ENCODE peak calls at places on chromosomes 6 and 20, in seven cellular contexts. One of them, this sample, is unnamed. For H3K4me1, the result is how much of the 10 kb centered on the place peaks cover.

GRCh38 chr6:166553563-166554271 is 32.8 kb downstream of the RAMACL start:
- DNase-seq in CD8-positive, alpha-beta T cell: no peak
- DNase-seq in hepatocyte: no peak
- DNase-seq in heart right ventricle: peak
- DNase-seq in ascending aorta: no peak
- DNase-seq in breast epithelium: no peak
- DNase-seq in A549: no peak
- DNase-seq in this sample: no peak

GRCh38 chr6:11848852-11849731 is 70.5 kb upstream of the ADTRP start:
- DNase-seq in CD8-positive, alpha-beta T cell: no peak
- DNase-seq in hepatocyte: no peak
- DNase-seq in heart right ventricle: no peak
- DNase-seq in ascending aorta: no peak
- DNase-seq in breast epithelium: no peak
- DNase-seq in A549: no peak
- DNase-seq in this sample: no peak

GRCh38 chr6:168979254-168979653 is 274.4 kb downstream of the THBS2 start:
- DNase-seq in CD8-positive, alpha-beta T cell: no peak
- DNase-seq in hepatocyte: no peak
- DNase-seq in heart right ventricle: no peak
- DNase-seq in ascending aorta: no peak
- DNase-seq in breast epithelium: no peak
- DNase-seq in A549: no peak
- DNase-seq in this sample: no peak

GRCh38 chr6:101126501-101126900 is 245.4 kb upstream of the ASCC3 start:
- DNase-seq in CD8-positive, alpha-beta T cell: no peak
- DNase-seq in hepatocyte: no peak
- DNase-seq in heart right ventricle: no peak
- DNase-seq in ascending aorta: no peak
- DNase-seq in breast epithelium: no peak
- DNase-seq in A549: no peak
- DNase-seq in this sample: no peak

GRCh38 chr6:31730631-31731086 is 1.6 kb upstream of the DDAH2 start:
- DNase-seq in CD8-positive, alpha-beta T cell: no peak
- DNase-seq in hepatocyte: no peak
- DNase-seq in heart right ventricle: no peak
- DNase-seq in ascending aorta: no peak
- DNase-seq in breast epithelium: no peak
- DNase-seq in A549: no peak
- DNase-seq in this sample: no peak

GRCh38 chr6:100269189-100269588 is 195.5 kb downstream of the SIM1 start:
- DNase-seq in CD8-positive, alpha-beta T cell: no peak
- DNase-seq in hepatocyte: no peak
- DNase-seq in heart right ventricle: no peak
- DNase-seq in ascending aorta: no peak
- DNase-seq in breast epithelium: no peak
- DNase-seq in A549: peak
- DNase-seq in this sample: no peak

GRCh38 chr6:110528051-110528929 is 51.9 kb upstream of the SLC22A16 start:
- DNase-seq in CD8-positive, alpha-beta T cell: peak
- DNase-seq in hepatocyte: peak
- DNase-seq in heart right ventricle: peak
- DNase-seq in ascending aorta: no peak
- DNase-seq in breast epithelium: no peak
- DNase-seq in A549: peak
- DNase-seq in this sample: no peak

GRCh38 chr6:48691420-48691819 is 580.4 kb upstream of the PTCHD4 start:
- DNase-seq in CD8-positive, alpha-beta T cell: no peak
- DNase-seq in hepatocyte: no peak
- DNase-seq in heart right ventricle: no peak
- DNase-seq in ascending aorta: no peak
- DNase-seq in breast epithelium: no peak
- DNase-seq in A549: no peak
- DNase-seq in this sample: no peak

GRCh38 chr20:25203891-25204320 is 8.4 kb downstream of the ENTPD6 start:
- DNase-seq in CD8-positive, alpha-beta T cell: no peak
- DNase-seq in hepatocyte: no peak
- DNase-seq in heart right ventricle: no peak
- DNase-seq in ascending aorta: no peak
- DNase-seq in breast epithelium: no peak
- DNase-seq in A549: no peak
- DNase-seq in this sample: no peak

DNA sequence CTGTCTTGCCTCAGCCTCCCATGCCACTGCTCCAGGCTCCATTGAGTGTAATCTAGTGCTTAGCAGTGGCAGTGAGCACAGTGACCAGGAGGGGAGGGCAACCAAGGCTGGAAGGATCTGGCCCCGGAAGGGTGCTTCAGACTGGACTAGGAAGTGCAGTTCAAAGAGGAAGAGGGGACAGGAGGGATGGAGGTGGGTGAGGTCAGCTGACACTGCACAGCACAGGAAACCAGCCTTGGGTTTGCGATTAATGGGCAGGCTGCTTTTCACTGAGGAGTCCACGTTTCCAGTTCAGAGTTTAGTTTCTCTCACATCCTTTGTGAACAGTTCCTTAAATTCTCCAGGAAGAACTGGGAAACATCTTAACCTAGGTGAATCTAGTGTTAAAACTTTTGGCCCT is 47.0 kb downstream of the CDS2 start:
- DNase-seq in CD8-positive, alpha-beta T cell: no peak
- DNase-seq in hepatocyte: no peak
- DNase-seq in heart right ventricle: no peak
- DNase-seq in ascending aorta: no peak
- DNase-seq in breast epithelium: no peak
- DNase-seq in A549: no peak
- DNase-seq in this sample: no peak
- H3K4me3 ChIP-seq in CD8-positive, alpha-beta T cell: no peak
- H3K4me3 ChIP-seq in hepatocyte: no peak
- H3K4me3 ChIP-seq in heart right ventricle: no peak
- H3K4me3 ChIP-seq in ascending aorta: no peak
- H3K4me3 ChIP-seq in breast epithelium: no peak
- H3K4me3 ChIP-seq in A549: no peak
- H3K4me3 ChIP-seq in this sample: no peak

GRCh38 chr6:15248451-15249370 is 2.8 kb downstream of the JARID2 start:
- DNase-seq in CD8-positive, alpha-beta T cell: peak
- DNase-seq in hepatocyte: peak
- DNase-seq in heart right ventricle: peak
- DNase-seq in ascending aorta: peak
- DNase-seq in breast epithelium: peak
- DNase-seq in A549: peak
- DNase-seq in this sample: peak
- TF ChIP-seq CTCF in CD8-positive, alpha-beta T cell: no peak
- TF ChIP-seq CTCF in hepatocyte: peak
- TF ChIP-seq CTCF in heart right ventricle: peak
- TF ChIP-seq CTCF in ascending aorta: peak
- TF ChIP-seq CTCF in breast epithelium: no peak
- TF ChIP-seq CTCF in A549: no peak
- TF ChIP-seq CTCF in this sample: peak

GRCh38 chr20:48818031-48818370 is 9.8 kb downstream of the PREX1 start:
- DNase-seq in CD8-positive, alpha-beta T cell: no peak
- DNase-seq in hepatocyte: no peak
- DNase-seq in heart right ventricle: no peak
- DNase-seq in ascending aorta: no peak
- DNase-seq in breast epithelium: no peak
- DNase-seq in A549: no peak
- DNase-seq in this sample: no peak
- H3K4me1 ChIP-seq in CD8-positive, alpha-beta T cell: half or more
- H3K4me1 ChIP-seq in hepatocyte: under half
- H3K4me1 ChIP-seq in heart right ventricle: under half
- H3K4me1 ChIP-seq in ascending aorta: under half
- H3K4me1 ChIP-seq in breast epithelium: under half
- H3K4me1 ChIP-seq in A549: under half
- H3K4me1 ChIP-seq in this sample: under half

GRCh38 chr6:1554241-1554880 is 55.4 kb upstream of the FOXC1 start:
- DNase-seq in CD8-positive, alpha-beta T cell: no peak
- DNase-seq in hepatocyte: no peak
- DNase-seq in heart right ventricle: no peak
- DNase-seq in ascending aorta: no peak
- DNase-seq in breast epithelium: no peak
- DNase-seq in A549: no peak
- DNase-seq in this sample: no peak

GRCh38 chr6:1552296-1552761 is 57.4 kb upstream of the FOXC1 start:
- DNase-seq in CD8-positive, alpha-beta T cell: no peak
- DNase-seq in hepatocyte: no peak
- DNase-seq in heart right ventricle: no peak
- DNase-seq in ascending aorta: no peak
- DNase-seq in breast epithelium: no peak
- DNase-seq in A549: peak
- DNase-seq in this sample: no peak

GRCh38 chr6:1558388-1558787 is 51.3 kb upstream of the FOXC1 start:
- DNase-seq in CD8-positive, alpha-beta T cell: no peak
- DNase-seq in hepatocyte: no peak
- DNase-seq in heart right ventricle: no peak
- DNase-seq in ascending aorta: no peak
- DNase-seq in breast epithelium: no peak
- DNase-seq in A549: no peak
- DNase-seq in this sample: no peak

GRCh38 chr6:1553562-1554088 is 56.1 kb upstream of the FOXC1 start:
- DNase-seq in CD8-positive, alpha-beta T cell: no peak
- DNase-seq in hepatocyte: no peak
- DNase-seq in heart right ventricle: no peak
- DNase-seq in ascending aorta: no peak
- DNase-seq in breast epithelium: no peak
- DNase-seq in A549: no peak
- DNase-seq in this sample: no peak

GRCh38 chr6:1554881-1555569 is 54.7 kb upstream of the FOXC1 start:
- DNase-seq in CD8-positive, alpha-beta T cell: peak
- DNase-seq in hepatocyte: peak
- DNase-seq in heart right ventricle: peak
- DNase-seq in ascending aorta: no peak
- DNase-seq in breast epithelium: peak
- DNase-seq in A549: peak
- DNase-seq in this sample: no peak
- H3K4me3 ChIP-seq in CD8-positive, alpha-beta T cell: peak
- H3K4me3 ChIP-seq in hepatocyte: peak
- H3K4me3 ChIP-seq in heart right ventricle: peak
- H3K4me3 ChIP-seq in ascending aorta: peak
- H3K4me3 ChIP-seq in breast epithelium: peak
- H3K4me3 ChIP-seq in A549: peak
- H3K4me3 ChIP-seq in this sample: no peak